ENCODE peak calls at places on chromosomes 13 and 19, in eight cellular contexts. One of them, this sample, is unnamed.

GRCh38 chr13:40895715-40896184 is 106.3 kb downstream of the SLC25A15 start:
- DNase-seq in effector memory CD4-positive, alpha-beta T cell: no peak
- DNase-seq in activated T-cell treated with anti-CD3 and anti-CD28 coated beads, Interleukin-2, amount 50 U/mL, for 24 hours: no peak
- DNase-seq in anterior cingulate cortex: no peak
- DNase-seq in Right ventricle myocardium inferior: no peak
- DNase-seq in GM06990: no peak
- DNase-seq in GM20000: no peak
- DNase-seq in EH: no peak
- DNase-seq in this sample: no peak

GRCh38 chr13:111422352-111422751 is 101.9 kb downstream of the TEX29 start:
- DNase-seq in effector memory CD4-positive, alpha-beta T cell: no peak
- DNase-seq in activated T-cell treated with anti-CD3 and anti-CD28 coated beads, Interleukin-2, amount 50 U/mL, for 24 hours: no peak
- DNase-seq in anterior cingulate cortex: no peak
- DNase-seq in Right ventricle myocardium inferior: no peak
- DNase-seq in GM06990: no peak
- DNase-seq in GM20000: no peak
- DNase-seq in EH: no peak
- DNase-seq in this sample: no peak

GRCh38 chr13:59842507-59842906 is 321.2 kb downstream of the DIAPH3 start:
- DNase-seq in effector memory CD4-positive, alpha-beta T cell: no peak
- DNase-seq in activated T-cell treated with anti-CD3 and anti-CD28 coated beads, Interleukin-2, amount 50 U/mL, for 24 hours: no peak
- DNase-seq in anterior cingulate cortex: no peak
- DNase-seq in Right ventricle myocardium inferior: no peak
- DNase-seq in GM06990: no peak
- DNase-seq in GM20000: no peak
- DNase-seq in EH: no peak
- DNase-seq in this sample: no peak

GRCh38 chr19:41575998-41576397 is at the start of gene CEACAM21:
- DNase-seq in effector memory CD4-positive, alpha-beta T cell: no peak
- DNase-seq in activated T-cell treated with anti-CD3 and anti-CD28 coated beads, Interleukin-2, amount 50 U/mL, for 24 hours: peak; percentile 64
- DNase-seq in anterior cingulate cortex: peak; percentile 6
- DNase-seq in Right ventricle myocardium inferior: peak; percentile 86
- DNase-seq in GM06990: peak; percentile 31
- DNase-seq in GM20000: peak; percentile 78
- DNase-seq in EH: peak; percentile 13
- DNase-seq in this sample: peak; percentile 21

GRCh38 chr19:51119089-51119488 is 5.6 kb upstream of the SIGLEC9 start:
- DNase-seq in effector memory CD4-positive, alpha-beta T cell: no peak
- DNase-seq in activated T-cell treated with anti-CD3 and anti-CD28 coated beads, Interleukin-2, amount 50 U/mL, for 24 hours: no peak
- DNase-seq in anterior cingulate cortex: no peak
- DNase-seq in Right ventricle myocardium inferior: no peak
- DNase-seq in GM06990: no peak
- DNase-seq in GM20000: no peak
- DNase-seq in EH: no peak
- DNase-seq in this sample: no peak

GRCh38 chr19:46192990-46193650 is 36.4 kb upstream of the IGFL1 start:
- DNase-seq in effector memory CD4-positive, alpha-beta T cell: no peak
- DNase-seq in activated T-cell treated with anti-CD3 and anti-CD28 coated beads, Interleukin-2, amount 50 U/mL, for 24 hours: no peak
- DNase-seq in anterior cingulate cortex: no peak
- DNase-seq in Right ventricle myocardium inferior: no peak
- DNase-seq in GM06990: no peak
- DNase-seq in GM20000: no peak
- DNase-seq in EH: peak; percentile 92
- DNase-seq in this sample: no peak

GRCh38 chr13:105969761-105970160 is 565.7 kb downstream of the EFNB2 start:
- DNase-seq in effector memory CD4-positive, alpha-beta T cell: no peak
- DNase-seq in activated T-cell treated with anti-CD3 and anti-CD28 coated beads, Interleukin-2, amount 50 U/mL, for 24 hours: no peak
- DNase-seq in anterior cingulate cortex: no peak
- DNase-seq in Right ventricle myocardium inferior: no peak
- DNase-seq in GM06990: no peak
- DNase-seq in GM20000: no peak
- DNase-seq in EH: peak; percentile 92
- DNase-seq in this sample: no peak

GRCh38 chr19:10766681-10767201 is 48.9 kb downstream of the DNM2 start:
- DNase-seq in effector memory CD4-positive, alpha-beta T cell: no peak
- DNase-seq in activated T-cell treated with anti-CD3 and anti-CD28 coated beads, Interleukin-2, amount 50 U/mL, for 24 hours: no peak
- DNase-seq in anterior cingulate cortex: peak; percentile 18
- DNase-seq in Right ventricle myocardium inferior: no peak
- DNase-seq in GM06990: no peak
- DNase-seq in GM20000: no peak
- DNase-seq in EH: peak; percentile 33
- DNase-seq in this sample: no peak

GRCh38 chr13:50636007-50636704 is 207.3 kb downstream of the DLEU7 start:
- DNase-seq in effector memory CD4-positive, alpha-beta T cell: no peak
- DNase-seq in activated T-cell treated with anti-CD3 and anti-CD28 coated beads, Interleukin-2, amount 50 U/mL, for 24 hours: no peak
- DNase-seq in anterior cingulate cortex: no peak
- DNase-seq in Right ventricle myocardium inferior: no peak
- DNase-seq in GM06990: no peak
- DNase-seq in GM20000: peak; percentile 66
- DNase-seq in EH: no peak
- DNase-seq in this sample: no peak

GRCh38 chr19:2820112-2820702 is 539 bp downstream of the ZNF554 start:
- DNase-seq in effector memory CD4-positive, alpha-beta T cell: no peak
- DNase-seq in activated T-cell treated with anti-CD3 and anti-CD28 coated beads, Interleukin-2, amount 50 U/mL, for 24 hours: no peak
- DNase-seq in anterior cingulate cortex: peak; percentile 33
- DNase-seq in Right ventricle myocardium inferior: no peak
- DNase-seq in GM06990: no peak
- DNase-seq in GM20000: no peak
- DNase-seq in EH: peak; percentile 24
- DNase-seq in this sample: no peak

GRCh38 chr19:46718157-46718933 is 1.4 kb upstream of the PRKD2 start:
- DNase-seq in effector memory CD4-positive, alpha-beta T cell: peak; percentile 69
- DNase-seq in activated T-cell treated with anti-CD3 and anti-CD28 coated beads, Interleukin-2, amount 50 U/mL, for 24 hours: peak; percentile 71
- DNase-seq in anterior cingulate cortex: no peak
- DNase-seq in Right ventricle myocardium inferior: peak; percentile 61
- DNase-seq in GM06990: peak; percentile 81
- DNase-seq in GM20000: peak; percentile 73
- DNase-seq in EH: no peak
- DNase-seq in this sample: peak; percentile 48

GRCh38 chr13:32969516-32969941 is 46.7 kb upstream of the KL start:
- DNase-seq in effector memory CD4-positive, alpha-beta T cell: no peak
- DNase-seq in activated T-cell treated with anti-CD3 and anti-CD28 coated beads, Interleukin-2, amount 50 U/mL, for 24 hours: no peak
- DNase-seq in anterior cingulate cortex: no peak
- DNase-seq in Right ventricle myocardium inferior: no peak
- DNase-seq in GM06990: no peak
- DNase-seq in GM20000: peak; percentile 48
- DNase-seq in EH: peak; percentile 69
- DNase-seq in this sample: no peak

GRCh38 chr19:50649433-50650391 is at the start of gene C19orf81:
- DNase-seq in effector memory CD4-positive, alpha-beta T cell: no peak
- DNase-seq in activated T-cell treated with anti-CD3 and anti-CD28 coated beads, Interleukin-2, amount 50 U/mL, for 24 hours: no peak
- DNase-seq in anterior cingulate cortex: no peak
- DNase-seq in Right ventricle myocardium inferior: no peak
- DNase-seq in GM06990: no peak
- DNase-seq in GM20000: no peak
- DNase-seq in EH: peak; percentile 49
- DNase-seq in this sample: no peak

GRCh38 chr13:78719367-78719766 is 60.4 kb upstream of the OBI1 start:
- DNase-seq in effector memory CD4-positive, alpha-beta T cell: no peak
- DNase-seq in activated T-cell treated with anti-CD3 and anti-CD28 coated beads, Interleukin-2, amount 50 U/mL, for 24 hours: no peak
- DNase-seq in anterior cingulate cortex: no peak
- DNase-seq in Right ventricle myocardium inferior: no peak
- DNase-seq in GM06990: no peak
- DNase-seq in GM20000: no peak
- DNase-seq in EH: no peak
- DNase-seq in this sample: no peak

GRCh38 chr13:73542446-73542845 is 483.6 kb downstream of the KLF5 start:
- DNase-seq in effector memory CD4-positive, alpha-beta T cell: no peak
- DNase-seq in activated T-cell treated with anti-CD3 and anti-CD28 coated beads, Interleukin-2, amount 50 U/mL, for 24 hours: no peak
- DNase-seq in anterior cingulate cortex: no peak
- DNase-seq in Right ventricle myocardium inferior: no peak
- DNase-seq in GM06990: no peak
- DNase-seq in GM20000: no peak
- DNase-seq in EH: no peak
- DNase-seq in this sample: no peak

GRCh38 chr19:46753420-46754155 is 7.3 kb upstream of the STRN4 start:
- DNase-seq in effector memory CD4-positive, alpha-beta T cell: peak; percentile 55
- DNase-seq in activated T-cell treated with anti-CD3 and anti-CD28 coated beads, Interleukin-2, amount 50 U/mL, for 24 hours: peak; percentile 67
- DNase-seq in anterior cingulate cortex: no peak
- DNase-seq in Right ventricle myocardium inferior: no peak
- DNase-seq in GM06990: peak; percentile 38
- DNase-seq in GM20000: peak; percentile 84
- DNase-seq in EH: peak; percentile 52
- DNase-seq in this sample: peak; percentile 63

GRCh38 chr13:20901668-20902437 is 693 bp downstream of the XPO4 start:
- DNase-seq in effector memory CD4-positive, alpha-beta T cell: peak; percentile 4
- DNase-seq in activated T-cell treated with anti-CD3 and anti-CD28 coated beads, Interleukin-2, amount 50 U/mL, for 24 hours: no peak
- DNase-seq in anterior cingulate cortex: no peak
- DNase-seq in Right ventricle myocardium inferior: no peak
- DNase-seq in GM06990: no peak
- DNase-seq in GM20000: peak; percentile 38
- DNase-seq in EH: peak; percentile 39
- DNase-seq in this sample: no peak

GRCh38 chr13:37144661-37145060 is 39.2 kb upstream of the CSNK1A1L start:
- DNase-seq in effector memory CD4-positive, alpha-beta T cell: no peak
- DNase-seq in activated T-cell treated with anti-CD3 and anti-CD28 coated beads, Interleukin-2, amount 50 U/mL, for 24 hours: no peak
- DNase-seq in anterior cingulate cortex: no peak
- DNase-seq in Right ventricle myocardium inferior: no peak
- DNase-seq in GM06990: no peak
- DNase-seq in GM20000: no peak
- DNase-seq in EH: peak; percentile 66
- DNase-seq in this sample: no peak

GRCh38 chr19:13507053-13507611 is 853 bp upstream of the CACNA1A start:
- DNase-seq in effector memory CD4-positive, alpha-beta T cell: no peak
- DNase-seq in activated T-cell treated with anti-CD3 and anti-CD28 coated beads, Interleukin-2, amount 50 U/mL, for 24 hours: no peak
- DNase-seq in anterior cingulate cortex: no peak
- DNase-seq in Right ventricle myocardium inferior: no peak
- DNase-seq in GM06990: no peak
- DNase-seq in GM20000: no peak
- DNase-seq in EH: peak; percentile 6
- DNase-seq in this sample: no peak

GRCh38 chr19:19105365-19106060 is 32.8 kb downstream of the TMEM161A start:
- DNase-seq in effector memory CD4-positive, alpha-beta T cell: no peak
- DNase-seq in activated T-cell treated with anti-CD3 and anti-CD28 coated beads, Interleukin-2, amount 50 U/mL, for 24 hours: no peak
- DNase-seq in anterior cingulate cortex: no peak
- DNase-seq in Right ventricle myocardium inferior: peak; percentile 79
- DNase-seq in GM06990: no peak
- DNase-seq in GM20000: peak; percentile 65
- DNase-seq in EH: peak; percentile 72
- DNase-seq in this sample: no peak

GRCh38 chr13:27228131-27228530 is 23.2 kb upstream of the RPL21 start:
- DNase-seq in effector memory CD4-positive, alpha-beta T cell: no peak
- DNase-seq in activated T-cell treated with anti-CD3 and anti-CD28 coated beads, Interleukin-2, amount 50 U/mL, for 24 hours: no peak
- DNase-seq in anterior cingulate cortex: no peak
- DNase-seq in Right ventricle myocardium inferior: no peak
- DNase-seq in GM06990: no peak
- DNase-seq in GM20000: no peak
- DNase-seq in EH: no peak
- DNase-seq in this sample: no peak

GRCh38 chr13:39768962-39769361 is 113.5 kb downstream of the COG6 start:
- DNase-seq in effector memory CD4-positive, alpha-beta T cell: no peak
- DNase-seq in activated T-cell treated with anti-CD3 and anti-CD28 coated beads, Interleukin-2, amount 50 U/mL, for 24 hours: no peak
- DNase-seq in anterior cingulate cortex: no peak
- DNase-seq in Right ventricle myocardium inferior: no peak
- DNase-seq in GM06990: no peak
- DNase-seq in GM20000: no peak
- DNase-seq in EH: no peak
- DNase-seq in this sample: no peak

GRCh38 chr13:35388456-35388855 is 88.0 kb downstream of the MAB21L1 start:
- DNase-seq in effector memory CD4-positive, alpha-beta T cell: no peak
- DNase-seq in activated T-cell treated with anti-CD3 and anti-CD28 coated beads, Interleukin-2, amount 50 U/mL, for 24 hours: no peak
- DNase-seq in anterior cingulate cortex: no peak
- DNase-seq in Right ventricle myocardium inferior: no peak
- DNase-seq in GM06990: no peak
- DNase-seq in GM20000: no peak
- DNase-seq in EH: peak; percentile 1
- DNase-seq in this sample: no peak